ENCODE peak calls at places on chromosomes 7 and 10, in six cellular contexts. One of them, this sample, is unnamed.

GRCh38 chr7:44277851-44278250 is 47.5 kb downstream of the CAMK2B start:
- DNase-seq in GM20000: no peak
- DNase-seq in nephron progenitor cell: peak
- DNase-seq in colonic mucosa: no peak
- DNase-seq in tibial artery: no peak
- DNase-seq in fibroblast of pulmonary artery: peak
- DNase-seq in this sample: no peak

GRCh38 chr10:83991986-83992753 is 147.1 kb upstream of the GHITM start:
- DNase-seq in GM20000: peak
- DNase-seq in nephron progenitor cell: peak
- DNase-seq in colonic mucosa: peak
- DNase-seq in tibial artery: no peak
- DNase-seq in fibroblast of pulmonary artery: peak
- DNase-seq in this sample: peak

GRCh38 chr7:43584200-43584586 is 1.3 kb downstream of the STK17A start:
- DNase-seq in GM20000: no peak
- DNase-seq in nephron progenitor cell: no peak
- DNase-seq in colonic mucosa: peak
- DNase-seq in tibial artery: no peak
- DNase-seq in fibroblast of pulmonary artery: peak
- DNase-seq in this sample: no peak

GRCh38 chr10:32379950-32380547 is 33.1 kb upstream of the EPC1 start:
- DNase-seq in GM20000: no peak
- DNase-seq in nephron progenitor cell: peak
- DNase-seq in colonic mucosa: no peak
- DNase-seq in tibial artery: no peak
- DNase-seq in fibroblast of pulmonary artery: no peak
- DNase-seq in this sample: no peak

GRCh38 chr10:125117941-125118630 is 42.3 kb downstream of the CTBP2 start:
- DNase-seq in GM20000: no peak
- DNase-seq in nephron progenitor cell: no peak
- DNase-seq in colonic mucosa: peak
- DNase-seq in tibial artery: peak
- DNase-seq in fibroblast of pulmonary artery: peak
- DNase-seq in this sample: no peak

GRCh38 chr10:17548786-17549185 is 68.4 kb downstream of the HACD1 start:
- DNase-seq in GM20000: no peak
- DNase-seq in nephron progenitor cell: peak
- DNase-seq in colonic mucosa: no peak
- DNase-seq in tibial artery: no peak
- DNase-seq in fibroblast of pulmonary artery: peak
- DNase-seq in this sample: no peak

GRCh38 chr10:87740232-87740631 is 77.8 kb downstream of the ATAD1 start:
- DNase-seq in GM20000: no peak
- DNase-seq in nephron progenitor cell: no peak
- DNase-seq in colonic mucosa: no peak
- DNase-seq in tibial artery: no peak
- DNase-seq in fibroblast of pulmonary artery: peak
- DNase-seq in this sample: no peak

GRCh38 chr7:150845471-150845870 is 6.8 kb upstream of the AOC1 start:
- DNase-seq in GM20000: no peak
- DNase-seq in nephron progenitor cell: no peak
- DNase-seq in colonic mucosa: no peak
- DNase-seq in tibial artery: peak
- DNase-seq in fibroblast of pulmonary artery: no peak
- DNase-seq in this sample: no peak

GRCh38 chr10:59285848-59286247 is 76.5 kb downstream of the FAM13C start:
- DNase-seq in GM20000: no peak
- DNase-seq in nephron progenitor cell: no peak
- DNase-seq in colonic mucosa: no peak
- DNase-seq in tibial artery: no peak
- DNase-seq in fibroblast of pulmonary artery: no peak
- DNase-seq in this sample: no peak

GRCh38 chr10:26557641-26558014 is 119.5 kb downstream of the APBB1IP start:
- DNase-seq in GM20000: no peak
- DNase-seq in nephron progenitor cell: no peak
- DNase-seq in colonic mucosa: no peak
- DNase-seq in tibial artery: no peak
- DNase-seq in fibroblast of pulmonary artery: peak
- DNase-seq in this sample: no peak

GRCh38 chr10:103550229-103550628 is 56.7 kb downstream of the NEURL1 start:
- DNase-seq in GM20000: peak
- DNase-seq in nephron progenitor cell: no peak
- DNase-seq in colonic mucosa: no peak
- DNase-seq in tibial artery: no peak
- DNase-seq in fibroblast of pulmonary artery: no peak
- DNase-seq in this sample: no peak

GRCh38 chr10:52465202-52465601 is 151.1 kb downstream of the DKK1 start:
- DNase-seq in GM20000: no peak
- DNase-seq in nephron progenitor cell: no peak
- DNase-seq in colonic mucosa: no peak
- DNase-seq in tibial artery: no peak
- DNase-seq in fibroblast of pulmonary artery: no peak
- DNase-seq in this sample: no peak

DNA sequence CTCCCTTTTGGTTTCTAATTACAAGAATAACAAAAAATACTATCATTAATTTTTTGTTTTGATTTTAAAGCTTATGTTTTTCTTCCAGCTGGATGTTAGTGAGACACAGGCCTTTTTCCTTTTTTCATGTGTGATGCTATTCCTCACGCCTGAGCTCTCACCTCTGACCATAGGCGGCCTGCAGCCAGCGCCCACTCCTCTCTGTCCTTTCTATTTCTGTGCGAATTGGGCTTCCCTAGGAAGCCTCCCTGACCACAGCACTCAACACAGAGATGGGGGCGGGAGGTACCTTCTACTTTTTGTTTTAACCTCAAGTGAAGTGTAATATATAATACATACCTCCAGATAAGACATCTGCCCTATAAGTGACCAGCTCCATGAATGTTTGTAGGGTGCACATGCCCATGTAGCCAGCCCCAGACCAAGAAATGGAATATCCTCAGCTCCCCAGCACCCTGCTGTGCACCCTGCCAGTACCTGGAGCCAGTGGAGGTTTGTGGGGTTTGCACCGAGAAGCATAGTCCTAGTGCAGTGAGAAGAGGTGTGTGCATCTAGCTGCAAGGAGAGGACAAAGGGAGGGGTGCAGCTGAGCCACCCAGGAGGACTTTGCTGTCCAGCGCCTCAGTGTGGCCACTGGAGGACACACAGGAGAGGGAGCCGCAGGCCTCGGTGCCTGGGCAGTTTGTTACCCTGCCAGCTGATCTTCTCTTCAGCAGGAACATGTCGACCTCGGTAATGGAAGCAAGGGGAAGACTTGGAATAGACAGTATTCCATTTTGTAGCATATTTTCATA is 38.5 kb downstream of the BNIP3 start:
- DNase-seq in GM20000: no peak
- DNase-seq in nephron progenitor cell: peak
- DNase-seq in colonic mucosa: no peak
- DNase-seq in tibial artery: no peak
- DNase-seq in fibroblast of pulmonary artery: peak
- DNase-seq in this sample: no peak
- TF ChIP-seq CTCF in GM20000: no peak
- TF ChIP-seq CTCF in nephron progenitor cell: peak
- TF ChIP-seq CTCF in colonic mucosa: peak
- TF ChIP-seq CTCF in tibial artery: no peak
- TF ChIP-seq CTCF in fibroblast of pulmonary artery: peak
- TF ChIP-seq CTCF in this sample: peak

GRCh38 chr7:5459084-5459483 is 35.5 kb upstream of the TNRC18 start:
- DNase-seq in GM20000: no peak
- DNase-seq in nephron progenitor cell: no peak
- DNase-seq in colonic mucosa: no peak
- DNase-seq in tibial artery: no peak
- DNase-seq in fibroblast of pulmonary artery: no peak
- DNase-seq in this sample: no peak

GRCh38 chr7:5455581-5456222 is 32.1 kb upstream of the TNRC18 start:
- DNase-seq in GM20000: no peak
- DNase-seq in nephron progenitor cell: no peak
- DNase-seq in colonic mucosa: no peak
- DNase-seq in tibial artery: no peak
- DNase-seq in fibroblast of pulmonary artery: no peak
- DNase-seq in this sample: no peak

GRCh38 chr7:5456420-5456819 is 32.8 kb upstream of the TNRC18 start:
- DNase-seq in GM20000: no peak
- DNase-seq in nephron progenitor cell: no peak
- DNase-seq in colonic mucosa: no peak
- DNase-seq in tibial artery: no peak
- DNase-seq in fibroblast of pulmonary artery: no peak
- DNase-seq in this sample: no peak

GRCh38 chr7:5455175-5455574 is 31.5 kb upstream of the TNRC18 start:
- DNase-seq in GM20000: no peak
- DNase-seq in nephron progenitor cell: no peak
- DNase-seq in colonic mucosa: no peak
- DNase-seq in tibial artery: no peak
- DNase-seq in fibroblast of pulmonary artery: no peak
- DNase-seq in this sample: no peak

GRCh38 chr7:5457245-5457735 is 33.7 kb upstream of the TNRC18 start:
- DNase-seq in GM20000: no peak
- DNase-seq in nephron progenitor cell: no peak
- DNase-seq in colonic mucosa: no peak
- DNase-seq in tibial artery: no peak
- DNase-seq in fibroblast of pulmonary artery: no peak
- DNase-seq in this sample: no peak
- TF ChIP-seq CTCF in GM20000: no peak
- TF ChIP-seq CTCF in nephron progenitor cell: no peak
- TF ChIP-seq CTCF in colonic mucosa: no peak
- TF ChIP-seq CTCF in tibial artery: no peak
- TF ChIP-seq CTCF in fibroblast of pulmonary artery: peak
- TF ChIP-seq CTCF in this sample: no peak

GRCh38 chr7:142158741-142159496 is 47.4 kb downstream of the MGAM2 start:
- DNase-seq in GM20000: no peak
- DNase-seq in nephron progenitor cell: no peak
- DNase-seq in colonic mucosa: no peak
- DNase-seq in tibial artery: no peak
- DNase-seq in fibroblast of pulmonary artery: no peak
- DNase-seq in this sample: no peak

GRCh38 chr7:142150869-142151268 is 39.4 kb downstream of the MGAM2 start:
- DNase-seq in GM20000: no peak
- DNase-seq in nephron progenitor cell: no peak
- DNase-seq in colonic mucosa: no peak
- DNase-seq in tibial artery: no peak
- DNase-seq in fibroblast of pulmonary artery: no peak
- DNase-seq in this sample: no peak

GRCh38 chr7:142152076-142152475 is 40.6 kb downstream of the MGAM2 start:
- DNase-seq in GM20000: no peak
- DNase-seq in nephron progenitor cell: no peak
- DNase-seq in colonic mucosa: no peak
- DNase-seq in tibial artery: no peak
- DNase-seq in fibroblast of pulmonary artery: no peak
- DNase-seq in this sample: peak

DNA sequence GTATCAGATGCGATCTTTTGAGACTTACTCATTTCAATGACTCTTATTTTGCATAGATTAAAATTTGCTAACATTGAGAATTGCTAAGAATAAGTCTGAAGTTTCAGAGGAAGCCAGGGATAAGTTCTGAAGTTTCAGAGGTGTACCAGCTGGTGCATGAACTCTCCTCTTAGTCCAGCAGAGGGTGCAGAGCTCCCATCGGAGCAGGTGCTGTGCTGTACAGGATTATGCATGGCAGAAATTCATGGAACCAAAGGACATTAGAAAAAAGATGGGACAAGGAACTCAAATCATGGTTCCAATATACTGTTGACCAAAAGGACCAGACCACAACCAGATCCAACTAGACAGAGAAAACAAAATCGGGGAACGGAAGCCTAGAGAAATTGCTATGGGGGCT is 41.9 kb downstream of the MGAM2 start:
- DNase-seq in GM20000: no peak
- DNase-seq in nephron progenitor cell: peak
- DNase-seq in colonic mucosa: no peak
- DNase-seq in tibial artery: no peak
- DNase-seq in fibroblast of pulmonary artery: no peak
- DNase-seq in this sample: no peak
- TF ChIP-seq CTCF in GM20000: no peak
- TF ChIP-seq CTCF in nephron progenitor cell: no peak
- TF ChIP-seq CTCF in colonic mucosa: no peak
- TF ChIP-seq CTCF in tibial artery: no peak
- TF ChIP-seq CTCF in fibroblast of pulmonary artery: no peak
- TF ChIP-seq CTCF in this sample: no peak

GRCh38 chr10:70620020-70620289 is 17.4 kb upstream of the PRF1 start:
- DNase-seq in GM20000: no peak
- DNase-seq in nephron progenitor cell: no peak
- DNase-seq in colonic mucosa: no peak
- DNase-seq in tibial artery: no peak
- DNase-seq in fibroblast of pulmonary artery: no peak
- DNase-seq in this sample: no peak

GRCh38 chr10:70618663-70619062 is 16.1 kb upstream of the PRF1 start:
- DNase-seq in GM20000: no peak
- DNase-seq in nephron progenitor cell: no peak
- DNase-seq in colonic mucosa: no peak
- DNase-seq in tibial artery: no peak
- DNase-seq in fibroblast of pulmonary artery: no peak
- DNase-seq in this sample: no peak

GRCh38 chr10:70621497-70622078 is 19.0 kb upstream of the PRF1 start:
- DNase-seq in GM20000: no peak
- DNase-seq in nephron progenitor cell: no peak
- DNase-seq in colonic mucosa: no peak
- DNase-seq in tibial artery: no peak
- DNase-seq in fibroblast of pulmonary artery: no peak
- DNase-seq in this sample: no peak

GRCh38 chr10:70617798-70618568 is 15.4 kb upstream of the PRF1 start:
- DNase-seq in GM20000: no peak
- DNase-seq in nephron progenitor cell: no peak
- DNase-seq in colonic mucosa: no peak
- DNase-seq in tibial artery: no peak
- DNase-seq in fibroblast of pulmonary artery: peak
- DNase-seq in this sample: no peak

DNA sequence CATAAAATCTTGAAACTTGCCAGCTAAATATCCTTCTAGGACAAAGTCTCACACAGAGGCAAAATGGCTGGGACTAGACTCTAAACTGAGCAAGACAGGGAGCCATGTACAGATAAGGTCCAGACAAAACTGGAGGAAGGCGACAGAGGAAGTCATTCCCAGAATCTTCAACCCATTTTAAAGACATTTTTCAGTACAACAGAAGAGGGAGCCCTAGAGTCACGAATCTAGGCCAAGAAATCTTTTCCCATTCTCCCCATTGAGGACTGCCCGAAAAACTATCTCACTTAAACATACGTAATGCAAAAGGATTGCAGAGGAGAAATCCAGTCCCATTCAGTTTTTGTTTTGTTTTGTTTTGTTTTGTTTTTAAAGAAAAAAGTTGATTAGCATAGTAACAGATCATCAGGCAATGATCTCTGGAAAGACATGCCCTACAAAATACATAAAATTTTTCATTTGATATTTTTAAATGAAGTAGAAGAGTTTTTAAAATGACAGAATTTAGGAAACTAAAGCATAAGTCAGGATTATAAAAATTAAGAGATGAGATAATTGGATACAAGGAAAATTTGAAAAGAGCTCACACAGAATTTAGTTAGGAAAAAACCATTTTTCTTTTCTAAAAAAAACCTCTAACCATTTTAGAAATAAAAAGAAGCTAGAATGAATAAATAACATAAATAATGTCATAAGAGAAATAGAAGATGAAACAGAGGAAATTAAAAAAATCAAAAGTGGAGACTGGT is 16.9 kb upstream of the PRF1 start:
- DNase-seq in GM20000: no peak
- DNase-seq in nephron progenitor cell: no peak
- DNase-seq in colonic mucosa: no peak
- DNase-seq in tibial artery: no peak
- DNase-seq in fibroblast of pulmonary artery: peak
- DNase-seq in this sample: peak
- TF ChIP-seq CTCF in GM20000: no peak
- TF ChIP-seq CTCF in nephron progenitor cell: no peak
- TF ChIP-seq CTCF in colonic mucosa: no peak
- TF ChIP-seq CTCF in tibial artery: no peak
- TF ChIP-seq CTCF in fibroblast of pulmonary artery: peak
- TF ChIP-seq CTCF in this sample: peak

This sample was measured in GM13977.